ENCODE peak calls at places on chromosomes 2 and 18, in six cellular contexts. One of them, this sample, is unnamed.

GRCh38 chr2:118738524-118739308 is 108.7 kb downstream of the EN1 start:
- DNase-seq in upper lobe of right lung: no peak
- DNase-seq in BE2C: no peak
- DNase-seq in ovary: no peak
- DNase-seq in nephron progenitor cell: no peak
- DNase-seq in CD4-positive, alpha-beta T cell: no peak
- DNase-seq in this sample: no peak

GRCh38 chr2:120556908-120557307 is 178.8 kb upstream of the GLI2 start:
- DNase-seq in ovary: no peak
- DNase-seq in BE2C: no peak
- DNase-seq in CD4-positive, alpha-beta T cell: no peak
- DNase-seq in upper lobe of right lung: no peak
- DNase-seq in nephron progenitor cell: no peak
- DNase-seq in this sample: no peak

GRCh38 chr2:2764739-2765138 is 433.7 kb upstream of the MYT1L start:
- DNase-seq in BE2C: no peak
- DNase-seq in upper lobe of right lung: no peak
- DNase-seq in ovary: no peak
- DNase-seq in nephron progenitor cell: no peak
- DNase-seq in CD4-positive, alpha-beta T cell: no peak
- DNase-seq in this sample: no peak

GRCh38 chr18:8936646-8937045 is 165.9 kb upstream of the NDUFV2 start:
- DNase-seq in BE2C: no peak
- DNase-seq in CD4-positive, alpha-beta T cell: no peak
- DNase-seq in nephron progenitor cell: no peak
- DNase-seq in upper lobe of right lung: no peak
- DNase-seq in ovary: no peak
- DNase-seq in this sample: no peak

GRCh38 chr2:152473151-152473857 is 138.3 kb downstream of the FMNL2 start:
- DNase-seq in upper lobe of right lung: no peak
- DNase-seq in nephron progenitor cell: no peak
- DNase-seq in BE2C: no peak
- DNase-seq in ovary: no peak
- DNase-seq in CD4-positive, alpha-beta T cell: no peak
- DNase-seq in this sample: no peak

GRCh38 chr2:73839653-73840411 is 11.1 kb downstream of the STAMBP start:
- DNase-seq in CD4-positive, alpha-beta T cell: no peak
- DNase-seq in BE2C: no peak
- DNase-seq in ovary: no peak
- DNase-seq in upper lobe of right lung: no peak
- DNase-seq in nephron progenitor cell: no peak
- DNase-seq in this sample: no peak

GRCh38 chr2:69946351-69947077 is 14.9 kb downstream of the ASPRV1 start:
- DNase-seq in upper lobe of right lung: no peak
- DNase-seq in CD4-positive, alpha-beta T cell: peak; percentile 32
- DNase-seq in nephron progenitor cell: no peak
- DNase-seq in ovary: no peak
- DNase-seq in BE2C: no peak
- DNase-seq in this sample: no peak

GRCh38 chr2:72685666-72686065 is 140.2 kb downstream of the EXOC6B start:
- DNase-seq in upper lobe of right lung: no peak
- DNase-seq in BE2C: no peak
- DNase-seq in ovary: no peak
- DNase-seq in nephron progenitor cell: no peak
- DNase-seq in CD4-positive, alpha-beta T cell: no peak
- DNase-seq in this sample: no peak

GRCh38 chr2:207332473-207333212 is 166.9 kb upstream of the KLF7 start:
- DNase-seq in upper lobe of right lung: no peak
- DNase-seq in ovary: no peak
- DNase-seq in CD4-positive, alpha-beta T cell: no peak
- DNase-seq in nephron progenitor cell: no peak
- DNase-seq in BE2C: no peak
- DNase-seq in this sample: no peak

GRCh38 chr18:23191952-23192662 is 56.8 kb downstream of the CABLES1 start:
- DNase-seq in CD4-positive, alpha-beta T cell: no peak
- DNase-seq in upper lobe of right lung: no peak
- DNase-seq in nephron progenitor cell: no peak
- DNase-seq in ovary: peak; percentile 83
- DNase-seq in BE2C: peak; percentile 49
- DNase-seq in this sample: no peak

GRCh38 chr2:174691203-174691779 is 73.0 kb downstream of the CHRNA1 start:
- DNase-seq in nephron progenitor cell: no peak
- DNase-seq in ovary: no peak
- DNase-seq in upper lobe of right lung: no peak
- DNase-seq in BE2C: no peak
- DNase-seq in CD4-positive, alpha-beta T cell: no peak
- DNase-seq in this sample: no peak

GRCh38 chr2:206011795-206012194 is 74.2 kb downstream of the INO80D start:
- DNase-seq in upper lobe of right lung: no peak
- DNase-seq in ovary: no peak
- DNase-seq in CD4-positive, alpha-beta T cell: no peak
- DNase-seq in BE2C: no peak
- DNase-seq in nephron progenitor cell: no peak
- DNase-seq in this sample: no peak

GRCh38 chr2:2804528-2804927 is 473.5 kb upstream of the MYT1L start:
- DNase-seq in nephron progenitor cell: no peak
- DNase-seq in BE2C: no peak
- DNase-seq in upper lobe of right lung: no peak
- DNase-seq in CD4-positive, alpha-beta T cell: no peak
- DNase-seq in ovary: no peak
- DNase-seq in this sample: no peak

GRCh38 chr18:57807336-57808117 is 4.4 kb upstream of the ATP8B1 start:
- DNase-seq in ovary: no peak
- DNase-seq in BE2C: no peak
- DNase-seq in CD4-positive, alpha-beta T cell: no peak
- DNase-seq in nephron progenitor cell: no peak
- DNase-seq in upper lobe of right lung: no peak
- DNase-seq in this sample: no peak

GRCh38 chr2:111618577-111618930 is 265.4 kb downstream of the ANAPC1 start:
- DNase-seq in CD4-positive, alpha-beta T cell: no peak
- DNase-seq in ovary: no peak
- DNase-seq in BE2C: no peak
- DNase-seq in upper lobe of right lung: peak; percentile 68
- DNase-seq in nephron progenitor cell: no peak
- DNase-seq in this sample: no peak

GRCh38 chr18:23526516-23527063 is 23.3 kb downstream of the RMC1 start:
- DNase-seq in BE2C: no peak
- DNase-seq in CD4-positive, alpha-beta T cell: no peak
- DNase-seq in upper lobe of right lung: no peak
- DNase-seq in ovary: no peak
- DNase-seq in nephron progenitor cell: no peak
- DNase-seq in this sample: no peak

GRCh38 chr2:11129598-11130449 is 25.4 kb upstream of the SLC66A3 start:
- DNase-seq in upper lobe of right lung: peak; percentile 90
- DNase-seq in CD4-positive, alpha-beta T cell: peak; percentile 87
- DNase-seq in ovary: peak; percentile 78
- DNase-seq in BE2C: peak; percentile 82
- DNase-seq in nephron progenitor cell: peak; percentile 94
- DNase-seq in this sample: no peak

GRCh38 chr2:232300894-232301387 is 77.6 kb upstream of the ALPP start:
- DNase-seq in BE2C: no peak
- DNase-seq in CD4-positive, alpha-beta T cell: no peak
- DNase-seq in ovary: no peak
- DNase-seq in upper lobe of right lung: no peak
- DNase-seq in nephron progenitor cell: no peak
- DNase-seq in this sample: no peak

GRCh38 chr18:58222439-58223125 is 178.6 kb downstream of the NEDD4L start:
- DNase-seq in ovary: no peak
- DNase-seq in nephron progenitor cell: no peak
- DNase-seq in BE2C: no peak
- DNase-seq in upper lobe of right lung: no peak
- DNase-seq in CD4-positive, alpha-beta T cell: no peak
- DNase-seq in this sample: no peak

GRCh38 chr18:25282282-25282681 is 69.7 kb downstream of the ZNF521 start:
- DNase-seq in BE2C: no peak
- DNase-seq in CD4-positive, alpha-beta T cell: no peak
- DNase-seq in ovary: no peak
- DNase-seq in nephron progenitor cell: no peak
- DNase-seq in upper lobe of right lung: no peak
- DNase-seq in this sample: no peak

GRCh38 chr2:73718421-73718820 is 18.7 kb downstream of the TPRKB start:
- DNase-seq in nephron progenitor cell: no peak
- DNase-seq in ovary: no peak
- DNase-seq in BE2C: no peak
- DNase-seq in CD4-positive, alpha-beta T cell: no peak
- DNase-seq in upper lobe of right lung: no peak
- DNase-seq in this sample: no peak

GRCh38 chr18:8413751-8414150 is 195.5 kb upstream of the RAB12 start:
- DNase-seq in CD4-positive, alpha-beta T cell: no peak
- DNase-seq in BE2C: no peak
- DNase-seq in nephron progenitor cell: no peak
- DNase-seq in ovary: no peak
- DNase-seq in upper lobe of right lung: no peak
- DNase-seq in this sample: no peak

GRCh38 chr18:26350961-26351360 is 124.7 kb downstream of the TAF4B start:
- DNase-seq in nephron progenitor cell: no peak
- DNase-seq in BE2C: no peak
- DNase-seq in upper lobe of right lung: no peak
- DNase-seq in ovary: no peak
- DNase-seq in CD4-positive, alpha-beta T cell: no peak
- DNase-seq in this sample: no peak

GRCh38 chr2:181103659-181104058 is 123.3 kb downstream of the UBE2E3 start:
- DNase-seq in upper lobe of right lung: no peak
- DNase-seq in nephron progenitor cell: no peak
- DNase-seq in CD4-positive, alpha-beta T cell: no peak
- DNase-seq in ovary: no peak
- DNase-seq in BE2C: no peak
- DNase-seq in this sample: no peak

GRCh38 chr2:4882421-4882820 is 809.8 kb upstream of the SOX11 start:
- DNase-seq in CD4-positive, alpha-beta T cell: no peak
- DNase-seq in upper lobe of right lung: no peak
- DNase-seq in nephron progenitor cell: no peak
- DNase-seq in BE2C: no peak
- DNase-seq in ovary: no peak
- DNase-seq in this sample: no peak

GRCh38 chr18:57915241-57915640 is 112.1 kb upstream of the ATP8B1 start:
- DNase-seq in ovary: no peak
- DNase-seq in BE2C: no peak
- DNase-seq in CD4-positive, alpha-beta T cell: no peak
- DNase-seq in nephron progenitor cell: no peak
- DNase-seq in upper lobe of right lung: no peak
- DNase-seq in this sample: no peak

GRCh38 chr18:12639990-12640880 is 17.7 kb downstream of the SPIRE1 start:
- DNase-seq in CD4-positive, alpha-beta T cell: no peak
- DNase-seq in upper lobe of right lung: no peak
- DNase-seq in nephron progenitor cell: no peak
- DNase-seq in BE2C: no peak
- DNase-seq in ovary: no peak
- DNase-seq in this sample: no peak

DNA sequence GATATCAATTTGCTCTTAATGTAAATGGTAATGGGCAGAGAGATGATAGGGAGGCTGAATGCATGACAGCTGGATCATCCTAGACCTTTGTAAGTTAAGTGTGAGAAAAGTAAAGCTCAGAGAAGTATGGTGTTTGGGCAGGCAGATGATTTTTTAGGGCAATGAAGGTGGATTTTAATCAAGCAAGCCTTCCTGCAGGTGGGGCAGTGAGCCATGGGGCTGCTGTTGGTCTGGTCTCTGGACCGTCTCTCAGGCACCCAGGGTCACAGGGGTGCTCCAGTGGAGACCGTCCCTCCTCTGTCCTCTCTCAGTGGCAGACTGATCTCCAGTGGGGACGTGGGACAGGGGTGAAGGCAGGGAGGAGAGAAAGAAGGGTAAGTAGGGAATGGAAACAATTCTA is 69.8 kb upstream of the STK17B start:
- DNase-seq in ovary: no peak
- DNase-seq in BE2C: no peak
- DNase-seq in CD4-positive, alpha-beta T cell: no peak
- DNase-seq in nephron progenitor cell: no peak
- DNase-seq in upper lobe of right lung: no peak
- DNase-seq in this sample: no peak
- TF ChIP-seq CTCF in ovary: no peak
- TF ChIP-seq CTCF in BE2C: peak; percentile 4
- TF ChIP-seq CTCF in CD4-positive, alpha-beta T cell: no peak
- TF ChIP-seq CTCF in nephron progenitor cell: no peak
- TF ChIP-seq CTCF in upper lobe of right lung: no peak
- TF ChIP-seq CTCF in this sample: no peak

DNA sequence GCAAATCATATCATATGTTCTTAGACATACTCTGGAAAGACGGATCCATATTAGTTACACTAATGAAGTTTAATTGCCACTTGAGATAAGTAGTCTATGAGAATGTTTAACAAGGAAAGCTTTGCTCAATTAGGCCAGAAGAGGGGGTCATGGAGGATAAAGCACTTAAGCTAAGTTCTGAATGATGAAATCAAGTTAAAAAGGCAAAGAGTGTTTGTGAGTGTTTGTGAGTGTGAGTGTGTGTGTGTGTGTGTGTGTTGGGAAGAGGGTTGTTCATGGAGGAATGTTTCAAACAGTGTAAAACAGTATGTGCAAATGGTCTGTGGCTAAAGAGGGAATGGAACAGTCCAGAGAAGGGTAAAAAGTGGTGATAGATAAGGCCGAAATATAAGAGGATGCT is 360.9 kb downstream of the ERBB4 start:
- DNase-seq in BE2C: peak; percentile 6
- DNase-seq in upper lobe of right lung: no peak
- DNase-seq in ovary: no peak
- DNase-seq in CD4-positive, alpha-beta T cell: no peak
- DNase-seq in nephron progenitor cell: no peak
- DNase-seq in this sample: no peak
- TF ChIP-seq CTCF in BE2C: peak; percentile 38
- TF ChIP-seq CTCF in upper lobe of right lung: no peak
- TF ChIP-seq CTCF in ovary: no peak
- TF ChIP-seq CTCF in CD4-positive, alpha-beta T cell: no peak
- TF ChIP-seq CTCF in nephron progenitor cell: no peak
- TF ChIP-seq CTCF in this sample: no peak

GRCh38 chr2:208820289-208820688 is 413.7 kb downstream of the PTH2R start:
- DNase-seq in ovary: no peak
- DNase-seq in BE2C: no peak
- DNase-seq in CD4-positive, alpha-beta T cell: no peak
- DNase-seq in upper lobe of right lung: no peak
- DNase-seq in nephron progenitor cell: no peak
- DNase-seq in this sample: no peak
- TF ChIP-seq CTCF in ovary: no peak
- TF ChIP-seq CTCF in BE2C: peak; percentile 59
- TF ChIP-seq CTCF in CD4-positive, alpha-beta T cell: no peak
- TF ChIP-seq CTCF in upper lobe of right lung: peak; percentile 22
- TF ChIP-seq CTCF in nephron progenitor cell: peak; percentile 21
- TF ChIP-seq CTCF in this sample: no peak

DNA sequence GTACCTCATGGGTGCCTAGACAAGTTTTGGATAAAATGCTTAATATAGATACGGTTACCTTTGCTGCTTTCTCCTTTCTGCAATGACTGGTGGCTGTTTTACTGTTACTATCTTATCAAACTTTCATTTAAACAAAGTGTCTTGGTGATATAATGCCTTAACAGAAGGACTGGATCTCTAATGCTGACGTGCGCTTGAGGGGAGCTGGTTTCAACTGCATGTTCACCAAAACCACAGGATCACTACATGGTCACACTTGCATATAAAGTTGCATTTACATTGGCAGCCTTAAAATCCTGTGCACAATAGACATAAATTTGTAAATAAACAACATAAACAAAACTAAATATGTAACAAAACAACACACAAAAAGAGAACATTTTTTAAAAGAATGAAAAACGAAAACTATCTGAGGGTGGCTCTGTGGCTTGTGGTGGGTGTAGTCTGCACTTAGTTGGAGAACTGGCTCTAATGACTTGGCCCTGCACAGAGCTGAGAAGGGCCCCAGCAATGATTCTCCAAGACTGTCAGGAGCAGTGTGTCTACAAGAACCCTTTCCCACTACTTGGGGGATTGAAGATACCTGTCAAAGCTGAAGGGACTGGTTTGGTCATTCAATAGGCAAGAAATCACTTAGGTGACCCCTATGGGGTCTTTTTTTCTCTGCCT is 135.5 kb downstream of the UXS1 start:
- DNase-seq in BE2C: no peak
- DNase-seq in ovary: no peak
- DNase-seq in nephron progenitor cell: no peak
- DNase-seq in CD4-positive, alpha-beta T cell: no peak
- DNase-seq in upper lobe of right lung: no peak
- DNase-seq in this sample: no peak
- TF ChIP-seq CTCF in BE2C: no peak
- TF ChIP-seq CTCF in ovary: no peak
- TF ChIP-seq CTCF in nephron progenitor cell: no peak
- TF ChIP-seq CTCF in CD4-positive, alpha-beta T cell: no peak
- TF ChIP-seq CTCF in upper lobe of right lung: no peak
- TF ChIP-seq CTCF in this sample: no peak

This sample was measured in omental fat pad.